ENCODE peak calls at places on chromosomes 3 and 15, in eight cellular contexts. Z is psoas muscle, J is upper lobe of right lung, D is tibial artery, H is PC-9, M is OCI-LY7, I is RWPE1, O is mesothelial cell of epicardium. G is an unnamed sample.

GRCh38 chr15:32105258-32106248 is 75.2 kb downstream of the CHRNA7 start:
- DNase-seq in M (no peak), O (no peak), Z (no peak), H (no peak), D (no peak), J (no peak), I (no peak), G (no peak)

GRCh38 chr3:41632705-41633104 is 329.2 kb downstream of the ULK4 start:
- DNase-seq in D (no peak), H (no peak), Z (no peak), I (no peak), J (no peak), O (no peak), M (no peak), G (no peak)

GRCh38 chr3:67329358-67329757 is 325.1 kb downstream of the SUCLG2 start:
- DNase-seq in M (no peak), D (no peak), H (no peak), I (no peak), O (no peak), J (no peak), Z (no peak), G (no peak)

GRCh38 chr3:197002701-197003454 is 26.7 kb downstream of the MELTF start:
- DNase-seq in H (peak), I (peak), M (peak), J (peak), O (peak), D (peak), Z (peak), G (peak)

GRCh38 chr15:58598829-58599210 is 150.7 kb downstream of the ADAM10 start:
- DNase-seq in I (no peak), H (no peak), J (no peak), O (no peak), M (no peak), Z (no peak), D (no peak), G (no peak)

GRCh38 chr15:57364282-57365007 is 11.9 kb upstream of the CGNL1 start:
- DNase-seq in O (no peak), D (no peak), M (no peak), H (no peak), Z (no peak), I (no peak), J (no peak), G (peak)

GRCh38 chr15:25883860-25884259 is 20.7 kb upstream of the ATP10A start:
- DNase-seq in M (no peak), I (peak), J (no peak), O (no peak), D (no peak), H (no peak), Z (no peak), G (no peak)

GRCh38 chr3:16147226-16147625 is 27.3 kb upstream of the GALNT15 start:
- DNase-seq in Z (no peak), I (peak), J (no peak), H (no peak), M (no peak), O (no peak), D (no peak), G (no peak)

GRCh38 chr3:147412491-147412916 is 3.3 kb downstream of the ZIC1 start:
- DNase-seq in Z (no peak), H (no peak), I (no peak), O (peak), J (no peak), M (no peak), D (no peak), G (peak)

GRCh38 chr3:111952866-111953450 is 25.9 kb upstream of the ABHD10 start:
- DNase-seq in H (no peak), O (no peak), J (no peak), Z (no peak), D (no peak), M (no peak), I (no peak), G (no peak)

GRCh38 chr3:59734061-59734460 is 684.2 kb upstream of the CFAP20DC start:
- DNase-seq in H (no peak), J (no peak), I (no peak), O (no peak), D (no peak), M (no peak), Z (no peak), G (no peak)

GRCh38 chr15:61621146-61621545 is 392.0 kb upstream of the RORA start:
- DNase-seq in H (peak), D (no peak), J (no peak), I (peak), Z (peak), M (peak), O (peak), G (peak)

GRCh38 chr15:31169558-31169957 is 68.0 kb upstream of the TRPM1 start:
- DNase-seq in O (no peak), H (no peak), M (no peak), J (no peak), I (no peak), Z (no peak), D (no peak), G (no peak)

GRCh38 chr15:78035319-78035718 is 42.2 kb downstream of the TBC1D2B start:
- DNase-seq in O (no peak), H (no peak), I (no peak), J (no peak), M (no peak), D (no peak), Z (no peak), G (no peak)

GRCh38 chr15:57772223-57772957 is 65.9 kb downstream of the POLR2M start:
- DNase-seq in Z (no peak), O (no peak), D (no peak), H (no peak), M (no peak), I (peak), J (no peak), G (no peak)

GRCh38 chr3:9881440-9881839 is 1.4 kb upstream of the CIDEC start:
- DNase-seq in I (no peak), D (no peak), M (peak), Z (no peak), J (no peak), O (no peak), H (no peak), G (no peak)

GRCh38 chr3:100073555-100074307 is 40.6 kb downstream of the FILIP1L start:
- DNase-seq in M (no peak), D (no peak), Z (no peak), J (no peak), O (peak), I (no peak), H (no peak), G (peak)

GRCh38 chr3:129007792-129008191 is 6.7 kb downstream of the EFCC1 start:
- DNase-seq in D (no peak), J (no peak), H (no peak), I (no peak), O (no peak), Z (no peak), M (no peak), G (no peak)

GRCh38 chr3:14415501-14415900 is 13.1 kb downstream of the SLC6A6 start:
- DNase-seq in O (no peak), Z (no peak), M (no peak), D (no peak), J (no peak), I (peak), H (no peak), G (no peak)

GRCh38 chr15:56244811-56245576 is 1.3 kb upstream of the RFX7 start:
- DNase-seq in Z (no peak), H (peak), O (no peak), M (peak), J (peak), I (no peak), D (peak), G (peak)

GRCh38 chr3:120432105-120432860 is 18.5 kb downstream of the FSTL1 start:
- DNase-seq in J (no peak), I (no peak), D (no peak), M (no peak), H (no peak), Z (no peak), O (no peak), G (no peak)

GRCh38 chr3:66115858-66116654 is 77.3 kb upstream of the MAGI1 start:
- DNase-seq in O (peak), H (peak), Z (peak), D (peak), I (peak), M (no peak), J (no peak), G (no peak)

GRCh38 chr3:157573281-157573680 is 70.1 kb upstream of the VEPH1 start:
- DNase-seq in H (no peak), J (no peak), Z (no peak), O (no peak), I (no peak), M (no peak), D (no peak), G (no peak)

GRCh38 chr15:82371649-82372048 is 22.4 kb upstream of the GOLGA6L10 start:
- DNase-seq in J (no peak), M (no peak), Z (no peak), I (no peak), D (no peak), H (no peak), O (no peak), G (no peak)

GRCh38 chr3:57818772-57819171 is 62.7 kb downstream of the SLMAP start:
- DNase-seq in Z (no peak), M (no peak), J (no peak), I (no peak), O (no peak), H (no peak), D (no peak), G (no peak)

GRCh38 chr3:107913671-107914070 is 177.2 kb downstream of the CD47 start:
- DNase-seq in Z (no peak), H (no peak), J (no peak), M (no peak), O (no peak), D (no peak), I (no peak), G (no peak)

GRCh38 chr3:28399196-28399595 is 50.6 kb upstream of the AZI2 start:
- DNase-seq in J (no peak), O (no peak), I (no peak), M (no peak), D (no peak), Z (no peak), H (no peak), G (no peak)

GRCh38 chr15:77810180-77810579 is 177.5 kb upstream of the LINGO1 start:
- DNase-seq in H (no peak), I (no peak), O (no peak), Z (no peak), D (no peak), J (no peak), M (no peak), G (no peak)

GRCh38 chr3:28151608-28152228 is 89.7 kb upstream of the CMC1 start:
- DNase-seq in O (no peak), H (no peak), M (no peak), J (no peak), Z (no peak), D (no peak), I (no peak), G (no peak)

GRCh38 chr15:38017721-38018120 is 83.3 kb downstream of the TMCO5A start:
- DNase-seq in J (peak), I (no peak), D (peak), H (no peak), M (no peak), O (no peak), Z (no peak), G (peak)

GRCh38 chr15:38010390-38010789 is 76.0 kb downstream of the TMCO5A start:
- DNase-seq in Z (no peak), H (no peak), I (no peak), D (no peak), O (no peak), M (no peak), J (no peak), G (no peak)

GRCh38 chr15:38012894-38013293 is 78.5 kb downstream of the TMCO5A start:
- DNase-seq in I (no peak), D (no peak), J (no peak), Z (no peak), H (no peak), O (no peak), M (peak), G (no peak)
- TF ChIP-seq CTCF in I (no peak), D (no peak), J (no peak), Z (no peak), H (no peak), O (no peak), M (no peak), G (no peak)

GRCh38 chr15:51735611-51736010 is 1.8 kb downstream of the LYSMD2 start:
- DNase-seq in H (no peak), O (no peak), I (no peak), M (no peak), J (no peak), Z (no peak), D (no peak), G (no peak)

GRCh38 chr15:51732661-51733060 is 4.8 kb downstream of the LYSMD2 start:
- DNase-seq in Z (no peak), H (no peak), M (no peak), J (no peak), I (no peak), D (no peak), O (no peak), G (no peak)

GRCh38 chr15:51735211-51735610 is 2.2 kb downstream of the LYSMD2 start:
- DNase-seq in D (no peak), Z (no peak), O (no peak), M (peak), J (no peak), I (no peak), H (no peak), G (no peak)

GRCh38 chr15:51736069-51736468 is 1.4 kb downstream of the LYSMD2 start:
- DNase-seq in D (no peak), Z (no peak), H (no peak), I (no peak), J (no peak), O (no peak), M (no peak), G (no peak)

GRCh38 chr15:51731549-51732267 is 5.7 kb downstream of the LYSMD2 start:
- DNase-seq in O (no peak), D (no peak), J (no peak), Z (no peak), H (peak), I (peak), M (peak), G (no peak)
- TF ChIP-seq CTCF in O (no peak), D (no peak), J (no peak), Z (no peak), H (no peak), I (no peak), M (no peak), G (no peak)

DNA sequence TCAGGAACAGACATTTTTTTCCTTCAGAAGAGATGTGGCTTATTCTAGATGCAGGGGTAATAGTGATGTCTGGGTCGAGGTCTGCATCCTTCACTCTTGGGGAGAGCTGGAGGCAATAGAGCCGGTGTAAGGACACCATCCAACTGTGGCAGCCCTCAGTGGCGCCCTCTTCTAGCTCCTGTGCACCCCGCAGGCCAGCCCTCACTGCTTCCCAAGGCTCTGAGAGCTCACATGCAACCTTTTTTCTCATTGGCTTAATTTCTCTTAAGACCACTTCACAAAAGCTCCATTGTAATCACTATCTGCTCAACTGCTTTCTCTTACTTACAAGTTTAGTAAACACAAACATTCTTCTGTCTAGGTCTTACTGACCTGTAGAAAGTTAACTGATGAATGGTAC is 3.9 kb upstream of the VPS8 start:
- DNase-seq in O (no peak), M (peak), Z (no peak), J (no peak), H (no peak), D (no peak), I (no peak), G (no peak)
- TF ChIP-seq CTCF in O (no peak), M (peak), Z (no peak), J (peak), H (peak), D (no peak), I (no peak), G (no peak)

GRCh38 chr3:172303941-172304558 is 144.2 kb downstream of the GHSR start:
- DNase-seq in I (no peak), Z (no peak), O (no peak), M (no peak), H (no peak), D (no peak), J (no peak), G (no peak)
- TF ChIP-seq CTCF in I (no peak), Z (peak), O (no peak), M (no peak), H (no peak), D (no peak), J (no peak), G (no peak)

DNA sequence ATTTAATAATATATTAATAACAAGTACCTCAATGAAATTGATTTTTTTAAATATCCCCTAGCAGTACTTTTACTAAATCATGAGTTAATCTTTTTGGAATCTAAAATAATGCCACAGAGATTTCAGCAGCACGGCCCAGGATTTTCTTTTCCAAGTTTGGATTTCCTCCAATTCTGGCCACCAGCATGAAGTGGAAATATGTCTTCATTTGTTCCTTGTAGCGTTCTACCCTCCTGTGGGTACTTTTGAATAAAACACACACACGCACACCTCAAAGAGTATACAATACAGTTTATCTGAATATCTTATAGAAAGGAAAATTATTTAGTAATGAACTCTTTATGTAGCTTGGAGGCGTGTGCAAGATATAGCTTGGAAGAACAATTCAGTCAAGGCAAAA is 125.1 kb upstream of the STT3B start:
- DNase-seq in H (no peak), Z (no peak), I (no peak), M (no peak), O (no peak), J (no peak), D (no peak), G (no peak)
- TF ChIP-seq CTCF in H (no peak), Z (no peak), I (no peak), M (no peak), O (no peak), J (no peak), D (no peak), G (no peak)

GRCh38 chr3:142134799-142135325 is 14.5 kb downstream of the TFDP2 start:
- DNase-seq in Z (no peak), I (no peak), J (no peak), O (no peak), D (no peak), H (no peak), M (no peak), G (no peak)
- TF ChIP-seq CTCF in Z (no peak), I (no peak), J (no peak), O (no peak), D (no peak), H (no peak), M (no peak), G (no peak)

GRCh38 chr3:123161167-123161566 is 40.6 kb upstream of the SEC22A start:
- DNase-seq in D (no peak), I (no peak), Z (no peak), J (no peak), M (no peak), O (no peak), H (no peak), G (no peak)
- TF ChIP-seq CTCF in D (no peak), I (no peak), Z (no peak), J (no peak), M (peak), O (no peak), H (no peak), G (no peak)

GRCh38 chr3:185280572-185281365 is 26.9 kb upstream of the EHHADH start:
- DNase-seq in Z (no peak), D (no peak), M (peak), J (no peak), H (no peak), I (peak), O (no peak), G (no peak)
- TF ChIP-seq CTCF in Z (peak), D (peak), M (peak), J (peak), H (peak), I (peak), O (peak), G (peak)

GRCh38 chr15:67420137-67420536 is 100.8 kb upstream of the C15orf61 start:
- DNase-seq in H (no peak), D (no peak), M (no peak), Z (no peak), I (no peak), O (no peak), J (no peak), G (no peak)

GRCh38 chr15:67416891-67417290 is 104.0 kb upstream of the C15orf61 start:
- DNase-seq in J (no peak), D (no peak), H (no peak), I (no peak), M (no peak), O (no peak), Z (no peak), G (no peak)

GRCh38 chr15:67421105-67421504 is 99.8 kb upstream of the C15orf61 start:
- DNase-seq in H (no peak), O (no peak), D (no peak), I (no peak), J (no peak), M (no peak), Z (no peak), G (no peak)

GRCh38 chr15:67419705-67420104 is 101.2 kb upstream of the C15orf61 start:
- DNase-seq in J (no peak), I (no peak), Z (no peak), O (no peak), H (no peak), D (no peak), M (no peak), G (no peak)

GRCh38 chr15:67422296-67422695 is 98.6 kb upstream of the C15orf61 start:
- DNase-seq in O (no peak), J (no peak), I (no peak), D (no peak), M (peak), H (no peak), Z (no peak), G (no peak)
- TF ChIP-seq CTCF in O (no peak), J (no peak), I (no peak), D (no peak), M (peak), H (no peak), Z (no peak), G (no peak)